ENCODE peak calls at places on chromosome 9, in nine cellular contexts. L is OCI-LY7; A is CD8-positive, alpha-beta T cell; C is A673; Q is MM.1S; E is IMR-90; Z is tibial nerve; U is transverse colon; K is PC-3. N is an unnamed sample.
A peak's percentile ranks its signal among the peaks of the same experiment; 100 is the strongest.

GRCh38 chr9:83219154-83219923 is 156.4 kb upstream of the RASEF start:
- DNase-seq in L (no peak), A (no peak), C (peak; percentile 65), Q (peak; percentile 50), E (peak; percentile 46), Z (peak; percentile 27), U (peak; percentile 73), K (peak; percentile 59), N (peak; percentile 7)

GRCh38 chr9:36922548-36922947 is 111.5 kb downstream of the PAX5 start:
- DNase-seq in L (no peak), A (no peak), C (peak; percentile 84), Q (no peak), E (no peak), Z (no peak), U (no peak), K (peak; percentile 55), N (no peak)

GRCh38 chr9:133700861-133701320 is 37.3 kb downstream of the SARDH start:
- DNase-seq in L (peak; percentile 58), A (peak; percentile 46), C (no peak), Q (no peak), E (no peak), Z (no peak), U (no peak), K (no peak), N (no peak)

GRCh38 chr9:19940808-19941207 is 152.0 kb upstream of the SLC24A2 start:
- DNase-seq in L (no peak), A (no peak), C (no peak), Q (no peak), E (no peak), Z (no peak), U (no peak), K (no peak), N (no peak)

GRCh38 chr9:112248722-112249121 is 73.6 kb upstream of the SUSD1 start:
- DNase-seq in L (no peak), A (no peak), C (no peak), Q (no peak), E (peak; percentile 51), Z (no peak), U (no peak), K (peak; percentile 39), N (no peak)

GRCh38 chr9:83537331-83538171 is 650 bp downstream of the FRMD3 start:
- DNase-seq in L (no peak), A (no peak), C (no peak), Q (no peak), E (no peak), Z (no peak), U (no peak), K (no peak), N (peak; percentile 5)

GRCh38 chr9:119811030-119811429 is 441.8 kb upstream of the BRINP1 start:
- DNase-seq in L (no peak), A (no peak), C (no peak), Q (no peak), E (peak; percentile 1), Z (no peak), U (no peak), K (no peak), N (no peak)

GRCh38 chr9:97845130-97845529 is 7.9 kb upstream of the FOXE1 start:
- DNase-seq in L (no peak), A (no peak), C (no peak), Q (no peak), E (peak; percentile 22), Z (no peak), U (no peak), K (no peak), N (no peak)

GRCh38 chr9:115640887-115641286 is 512.7 kb upstream of the PAPPA start:
- DNase-seq in L (no peak), A (no peak), C (no peak), Q (no peak), E (peak; percentile 87), Z (no peak), U (no peak), K (peak; percentile 67), N (no peak)

GRCh38 chr9:36461341-36461740 is 61.3 kb upstream of the RNF38 start:
- DNase-seq in L (no peak), A (no peak), C (no peak), Q (no peak), E (peak; percentile 40), Z (no peak), U (no peak), K (no peak), N (no peak)

GRCh38 chr9:130806388-130806716 is 28.7 kb upstream of the ABL1 start:
- DNase-seq in L (peak; percentile 19), A (no peak), C (peak; percentile 45), Q (no peak), E (no peak), Z (no peak), U (no peak), K (no peak), N (no peak)

GRCh38 chr9:138022121-138022741 is 144.6 kb downstream of the CACNA1B start:
- DNase-seq in L (no peak), A (no peak), C (peak; percentile 56), Q (peak; percentile 11), E (no peak), Z (no peak), U (no peak), K (peak; percentile 34), N (no peak)

GRCh38 chr9:9790216-9790872 is 822.5 kb downstream of the PTPRD start:
- DNase-seq in L (peak; percentile 89), A (no peak), C (peak; percentile 48), Q (peak; percentile 87), E (no peak), Z (no peak), U (peak; percentile 15), K (peak; percentile 44), N (peak; percentile 1)

GRCh38 chr9:25177858-25178257 is 500.4 kb downstream of the TUSC1 start:
- DNase-seq in L (no peak), A (no peak), C (no peak), Q (no peak), E (no peak), Z (no peak), U (no peak), K (no peak), N (no peak)

GRCh38 chr9:77457916-77458592 is 190.1 kb downstream of the GNA14 start:
- DNase-seq in L (peak; percentile 76), A (peak; percentile 56), C (peak; percentile 94), Q (peak; percentile 71), E (peak; percentile 60), Z (peak; percentile 39), U (peak; percentile 68), K (peak; percentile 71), N (peak; percentile 38)

GRCh38 chr9:77541055-77541454 is 107.1 kb downstream of the GNA14 start:
- DNase-seq in L (no peak), A (no peak), C (no peak), Q (no peak), E (no peak), Z (no peak), U (no peak), K (no peak), N (no peak)

GRCh38 chr9:97660345-97660744 is 26.7 kb downstream of the NCBP1 start:
- DNase-seq in L (no peak), A (no peak), C (no peak), Q (no peak), E (no peak), Z (no peak), U (no peak), K (no peak), N (no peak)

GRCh38 chr9:7756088-7756487 is 43.5 kb downstream of the DMAC1 start:
- DNase-seq in L (no peak), A (no peak), C (peak; percentile 5), Q (peak; percentile 73), E (no peak), Z (no peak), U (no peak), K (no peak), N (peak; percentile 40)

DNA sequence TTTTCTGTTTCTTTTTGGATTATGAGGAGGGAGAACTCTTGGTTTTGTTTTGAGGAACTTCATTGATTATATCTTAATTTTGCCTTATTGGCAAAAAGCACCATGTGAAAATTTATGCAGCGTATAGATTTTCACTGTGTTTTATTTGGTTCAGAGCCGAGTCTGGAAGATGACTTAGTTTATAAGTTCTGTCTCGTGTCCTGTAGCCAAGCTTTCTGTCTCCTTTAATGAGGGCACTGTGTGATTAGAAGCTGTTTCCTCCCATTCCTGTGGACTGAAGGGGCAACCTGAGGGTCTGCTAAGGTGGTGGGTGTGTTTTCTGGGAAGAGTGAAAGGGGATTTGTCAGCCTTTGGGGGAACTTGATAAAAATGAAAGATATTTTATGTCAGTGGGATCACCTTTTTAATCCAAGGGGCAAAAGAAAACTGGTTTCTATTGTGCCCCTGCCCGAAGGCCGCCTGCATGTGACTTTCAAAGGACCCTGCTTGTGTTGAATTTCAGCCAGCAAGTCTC is 262.1 kb downstream of the FANCC start:
- DNase-seq in L (no peak), A (no peak), C (no peak), Q (no peak), E (no peak), Z (no peak), U (no peak), K (no peak), N (no peak)
- H3K4me3 ChIP-seq in L (no peak overlapping the region), A (no peak overlapping the region), C (peak overlapping the region; percentile 12), Q (no peak overlapping the region), E (peak overlapping the region; percentile 7), Z (peak overlapping the region; percentile 10), U (no peak overlapping the region), K (no peak overlapping the region), N (no peak overlapping the region)

DNA sequence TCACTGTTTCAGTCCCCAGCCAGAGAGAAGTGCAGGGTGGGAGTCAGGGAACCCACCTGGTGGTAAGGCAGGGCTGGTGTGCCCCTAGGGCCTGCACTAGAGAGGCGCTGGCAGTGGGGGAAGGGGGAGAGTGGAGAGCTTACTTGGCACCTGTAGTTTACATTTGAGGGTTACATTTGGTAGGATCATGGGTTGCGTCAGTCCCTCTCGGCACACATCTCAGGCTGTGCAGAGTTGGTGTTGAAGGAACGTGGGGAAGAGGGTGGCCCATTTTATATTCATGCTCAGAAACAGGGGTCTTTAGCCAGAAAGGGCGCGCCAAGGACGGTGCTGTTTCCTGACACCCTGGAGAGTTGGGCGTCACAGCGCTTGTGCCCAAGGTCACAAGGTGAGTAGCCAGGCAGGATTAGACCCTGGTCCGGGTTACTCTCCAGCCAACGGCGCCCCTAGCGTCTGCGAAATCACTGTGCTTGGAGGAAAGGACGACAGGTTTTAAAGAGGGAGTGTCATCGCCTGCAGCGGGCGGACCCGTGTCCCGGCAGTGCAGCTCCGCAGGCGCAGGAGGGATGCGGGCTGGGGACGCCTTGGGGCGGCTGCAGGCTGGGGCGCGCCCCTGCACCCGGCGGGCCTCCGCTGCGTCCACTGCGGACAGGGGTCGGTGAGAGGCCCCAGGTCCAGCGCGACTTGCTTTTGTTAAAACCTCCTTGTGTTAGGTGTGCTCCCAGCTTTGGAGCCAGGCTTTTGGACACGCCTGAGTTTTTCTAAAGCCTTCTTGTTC is 272.6 kb downstream of the FANCC start:
- DNase-seq in L (no peak), A (no peak), C (no peak), Q (no peak), E (no peak), Z (no peak), U (peak; percentile 38), K (no peak), N (no peak)
- TF ChIP-seq CTCF in L (no peak), A (no peak), C (no peak), Q (no peak), E (peak; percentile 8), Z (peak; percentile 28), U (peak; percentile 34), K (no peak), N (no peak)

GRCh38 chr9:114335745-114336144 is 6.1 kb downstream of the ORM2 start:
- DNase-seq in L (no peak), A (no peak), C (no peak), Q (no peak), E (no peak), Z (no peak), U (no peak), K (no peak), N (no peak)
- H3K36me3 ChIP-seq in L (peaks cover 66% of the 10 kb centered on the region), A (peaks cover 44% of the 10 kb centered on the region), C (peaks cover 12% of the 10 kb centered on the region), Q (peaks cover 23% of the 10 kb centered on the region), E (peaks cover 35% of the 10 kb centered on the region), Z (peaks cover 21% of the 10 kb centered on the region), U (peaks cover 19% of the 10 kb centered on the region), K (no peaks in the 10 kb centered on the region), N (peaks cover 41% of the 10 kb centered on the region)

GRCh38 chr9:22623236-22623635 is 176.6 kb downstream of the DMRTA1 start:
- DNase-seq in L (no peak), A (no peak), C (no peak), Q (no peak), E (no peak), Z (no peak), U (no peak), K (no peak), N (no peak)
- H3K4me3 ChIP-seq in L (no peak overlapping the region), A (no peak overlapping the region), C (no peak overlapping the region), Q (no peak overlapping the region), E (no peak overlapping the region), Z (no peak overlapping the region), U (no peak overlapping the region), K (no peak overlapping the region), N (no peak overlapping the region)